ENCODE peak calls at places on chromosomes 6 and 20, in four cellular contexts. I is IMR-90, K is K562, Y is GM12878. S is an unnamed sample.
A peak's percentile ranks its signal among the peaks of the same experiment; 100 is the strongest.

GRCh38 chr20:45104786-45105185 is 3.9 kb upstream of the KCNS1 start:
- DNase-seq in I (peak; percentile 76), K (no peak), Y (no peak), S (no peak)

GRCh38 chr20:38434310-38434741 is 802 bp downstream of the SNHG17 start:
- DNase-seq in I (peak; percentile 23), K (no peak), Y (no peak), S (no peak)

GRCh38 chr6:135811172-135811571 is 40.3 kb upstream of the PDE7B start:
- DNase-seq in I (no peak), K (no peak), Y (no peak), S (no peak)

GRCh38 chr6:43978473-43979360 is 148.5 kb downstream of the MRPL14 start:
- DNase-seq in I (peak; percentile 43), K (no peak), Y (no peak), S (no peak)

GRCh38 chr6:134984821-134985220 is 34.9 kb upstream of the ALDH8A1 start:
- DNase-seq in I (peak; percentile 67), K (no peak), Y (no peak), S (no peak)

GRCh38 chr6:148296746-148297145 is 45.9 kb upstream of the SASH1 start:
- DNase-seq in I (no peak), K (no peak), Y (no peak), S (no peak)

GRCh38 chr6:72382602-72383529 is 239.0 kb upstream of the KCNQ5 start:
- DNase-seq in I (no peak), K (no peak), Y (peak; percentile 66), S (no peak)

GRCh38 chr20:56722042-56722441 is 92.9 kb downstream of the TFAP2C start:
- DNase-seq in I (no peak), K (no peak), Y (peak; percentile 21), S (no peak)

GRCh38 chr6:72626126-72626525 is 4.3 kb downstream of the KCNQ5 start:
- DNase-seq in I (no peak), K (no peak), Y (peak; percentile 77), S (no peak)

GRCh38 chr6:66128676-66129075 is 421.6 kb upstream of the EYS start:
- DNase-seq in I (no peak), K (no peak), Y (no peak), S (no peak)

GRCh38 chr20:50146732-50147662 is 6.5 kb downstream of the PEDS1 start:
- DNase-seq in I (peak; percentile 43), K (peak; percentile 62), Y (peak; percentile 45), S (no peak)

GRCh38 chr20:35306931-35307517 is 14.8 kb upstream of the FAM83C start:
- DNase-seq in I (peak; percentile 84), K (peak; percentile 72), Y (no peak), S (peak; percentile 84)

GRCh38 chr6:8494730-8495129 is 59.4 kb upstream of the SLC35B3 start:
- DNase-seq in I (no peak), K (no peak), Y (no peak), S (no peak)

GRCh38 chr6:70119218-70119835 is 183.6 kb downstream of the COL9A1 start:
- DNase-seq in I (no peak), K (no peak), Y (no peak), S (no peak)

DNA sequence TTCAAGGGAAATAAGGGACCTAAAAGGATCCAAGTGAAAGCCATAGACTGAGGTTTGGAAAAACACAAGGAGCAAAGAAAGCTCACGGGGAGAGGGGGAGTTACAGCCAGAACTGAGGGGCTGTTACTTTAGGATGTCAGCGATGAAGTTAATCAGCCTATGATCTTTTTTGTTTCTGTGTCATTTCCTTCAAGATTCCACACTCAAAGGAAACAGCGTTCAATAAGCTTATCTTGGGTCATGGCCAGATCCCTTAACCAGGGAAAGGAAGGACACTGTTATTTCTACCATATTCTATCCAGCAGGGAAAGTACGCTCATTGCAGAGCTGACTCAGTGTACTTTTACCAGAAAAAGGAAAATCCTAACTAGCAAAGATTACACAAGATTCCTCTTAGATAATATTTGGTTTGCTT is 132.8 kb downstream of the PFDN4 start:
- DNase-seq in I (peak; percentile 84), K (no peak), Y (no peak), S (no peak)
- TF ChIP-seq ELK1 in I (no peak), K (no peak), Y (no peak), S (no peak)

DNA sequence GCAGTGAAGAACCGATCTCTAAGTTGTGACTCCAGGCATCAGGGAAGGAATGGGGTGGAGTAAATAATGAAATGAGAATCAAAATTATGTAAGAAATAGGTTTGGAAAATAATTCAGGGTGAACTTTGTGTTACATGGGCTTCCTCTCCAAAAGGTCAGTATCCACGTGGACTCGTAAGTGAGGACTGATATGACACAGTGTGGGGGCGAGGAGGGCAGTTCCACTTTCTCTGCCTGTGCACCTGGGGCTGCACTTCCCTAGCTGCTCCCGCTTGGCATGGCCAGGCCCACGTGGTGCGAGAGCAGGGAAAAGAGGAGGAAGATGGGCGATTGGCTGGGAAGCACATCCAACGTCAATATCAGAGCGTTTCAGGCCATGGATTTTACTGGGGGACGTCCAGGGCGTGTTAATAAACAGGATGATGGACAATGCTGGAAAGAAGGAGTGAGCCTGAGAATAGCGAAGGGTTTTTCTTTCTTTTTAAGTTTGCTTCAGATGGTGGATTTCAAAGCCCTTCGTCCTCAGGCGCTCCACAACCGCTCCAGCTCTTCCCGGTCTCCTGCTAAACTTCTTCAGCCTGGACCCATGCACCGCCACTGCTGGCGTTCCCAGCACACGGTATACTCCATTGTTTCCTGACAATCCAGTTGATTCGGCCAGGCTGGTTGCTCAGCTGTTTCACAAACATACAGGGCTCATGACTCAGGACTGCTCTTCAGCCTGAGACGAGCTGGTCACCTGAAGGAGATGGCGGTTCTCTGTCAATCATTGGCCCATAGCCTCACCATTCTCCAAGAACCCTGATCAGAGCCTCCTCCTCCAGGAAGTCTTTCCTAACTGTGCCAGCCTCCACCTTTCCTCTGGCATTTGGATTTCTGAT is 11.8 kb downstream of the CCR6 start:
- DNase-seq in I (no peak), K (no peak), Y (no peak), S (no peak)
- TF ChIP-seq ELK1 in I (no peak), K (no peak), Y (no peak), S (no peak)

GRCh38 chr6:36924131-36924530 is 30.4 kb upstream of the PI16 start:
- DNase-seq in I (peak; percentile 46), K (no peak), Y (no peak), S (no peak)
- TF ChIP-seq ELK1 in I (no peak), K (no peak), Y (no peak), S (no peak)

GRCh38 chr6:33405541-33405940 is 5.3 kb upstream of the PHF1 start:
- DNase-seq in I (no peak), K (no peak), Y (no peak), S (no peak)
- TF ChIP-seq ELK1 in I (no peak), K (no peak), Y (no peak), S (no peak)

S was measured in A549.